ENCODE peak calls at places on chromosome 15, in five cellular contexts. One of them, this sample, is unnamed.

GRCh38 chr15:29403778-29404177 is 134.2 kb upstream of the NSMCE3 start:
- DNase-seq in amniotic epithelial cell: no peak
- DNase-seq in RWPE1: no peak
- DNase-seq in activated T-helper 1 cell treated with Interleukin-2 at 50 U/mL for 16 hours: no peak
- DNase-seq in heart right ventricle: no peak
- DNase-seq in this sample: no peak

GRCh38 chr15:88467935-88468528 is 524 bp downstream of the MRPS11 start:
- DNase-seq in amniotic epithelial cell: peak
- DNase-seq in RWPE1: no peak
- DNase-seq in activated T-helper 1 cell treated with Interleukin-2 at 50 U/mL for 16 hours: no peak
- DNase-seq in heart right ventricle: no peak
- DNase-seq in this sample: peak

GRCh38 chr15:73305331-73306211 is 63.2 kb downstream of the HCN4 start:
- DNase-seq in amniotic epithelial cell: peak
- DNase-seq in RWPE1: peak
- DNase-seq in activated T-helper 1 cell treated with Interleukin-2 at 50 U/mL for 16 hours: no peak
- DNase-seq in heart right ventricle: no peak
- DNase-seq in this sample: peak

GRCh38 chr15:36936652-36937051 is 163.7 kb downstream of the MEIS2 start:
- DNase-seq in amniotic epithelial cell: peak
- DNase-seq in RWPE1: no peak
- DNase-seq in activated T-helper 1 cell treated with Interleukin-2 at 50 U/mL for 16 hours: no peak
- DNase-seq in heart right ventricle: no peak
- DNase-seq in this sample: peak

GRCh38 chr15:25235391-25235790 is 203.4 kb downstream of the UBE3A start:
- DNase-seq in amniotic epithelial cell: no peak
- DNase-seq in RWPE1: no peak
- DNase-seq in activated T-helper 1 cell treated with Interleukin-2 at 50 U/mL for 16 hours: no peak
- DNase-seq in heart right ventricle: no peak
- DNase-seq in this sample: no peak

GRCh38 chr15:64810499-64811326 is 14.7 kb downstream of the PIF1 start:
- DNase-seq in amniotic epithelial cell: no peak
- DNase-seq in RWPE1: no peak
- DNase-seq in activated T-helper 1 cell treated with Interleukin-2 at 50 U/mL for 16 hours: no peak
- DNase-seq in heart right ventricle: no peak
- DNase-seq in this sample: no peak

GRCh38 chr15:95304874-95305271 is 1025.6 kb upstream of the NR2F2 start:
- DNase-seq in amniotic epithelial cell: no peak
- DNase-seq in RWPE1: no peak
- DNase-seq in activated T-helper 1 cell treated with Interleukin-2 at 50 U/mL for 16 hours: no peak
- DNase-seq in heart right ventricle: no peak
- DNase-seq in this sample: no peak

GRCh38 chr15:63899193-63899592 is 65.4 kb upstream of the HERC1 start:
- DNase-seq in amniotic epithelial cell: no peak
- DNase-seq in RWPE1: no peak
- DNase-seq in activated T-helper 1 cell treated with Interleukin-2 at 50 U/mL for 16 hours: no peak
- DNase-seq in heart right ventricle: no peak
- DNase-seq in this sample: no peak

GRCh38 chr15:97804950-97805349 is 155.6 kb upstream of the ARRDC4 start:
- DNase-seq in amniotic epithelial cell: no peak
- DNase-seq in RWPE1: no peak
- DNase-seq in activated T-helper 1 cell treated with Interleukin-2 at 50 U/mL for 16 hours: no peak
- DNase-seq in heart right ventricle: no peak
- DNase-seq in this sample: no peak

GRCh38 chr15:90451215-90451850 is 63.3 kb downstream of the IQGAP1 start:
- DNase-seq in amniotic epithelial cell: peak
- DNase-seq in RWPE1: peak
- DNase-seq in activated T-helper 1 cell treated with Interleukin-2 at 50 U/mL for 16 hours: no peak
- DNase-seq in heart right ventricle: no peak
- DNase-seq in this sample: peak

GRCh38 chr15:54803139-54803808 is 393.5 kb downstream of the RSL24D1 start:
- DNase-seq in amniotic epithelial cell: no peak
- DNase-seq in RWPE1: no peak
- DNase-seq in activated T-helper 1 cell treated with Interleukin-2 at 50 U/mL for 16 hours: no peak
- DNase-seq in heart right ventricle: no peak
- DNase-seq in this sample: no peak

GRCh38 chr15:57158997-57159668 is 217.2 kb upstream of the CGNL1 start:
- DNase-seq in amniotic epithelial cell: no peak
- DNase-seq in RWPE1: no peak
- DNase-seq in activated T-helper 1 cell treated with Interleukin-2 at 50 U/mL for 16 hours: no peak
- DNase-seq in heart right ventricle: no peak
- DNase-seq in this sample: no peak

GRCh38 chr15:67967871-67968423 is 86.2 kb upstream of the PIAS1 start:
- DNase-seq in amniotic epithelial cell: peak
- DNase-seq in RWPE1: peak
- DNase-seq in activated T-helper 1 cell treated with Interleukin-2 at 50 U/mL for 16 hours: no peak
- DNase-seq in heart right ventricle: peak
- DNase-seq in this sample: peak

GRCh38 chr15:72272213-72272996 is at the start of gene PARP6:
- DNase-seq in amniotic epithelial cell: peak
- DNase-seq in RWPE1: peak
- DNase-seq in activated T-helper 1 cell treated with Interleukin-2 at 50 U/mL for 16 hours: peak
- DNase-seq in heart right ventricle: peak
- DNase-seq in this sample: peak

GRCh38 chr15:49847937-49848823 is 227.3 kb downstream of the DTWD1 start:
- DNase-seq in amniotic epithelial cell: peak
- DNase-seq in RWPE1: peak
- DNase-seq in activated T-helper 1 cell treated with Interleukin-2 at 50 U/mL for 16 hours: no peak
- DNase-seq in heart right ventricle: no peak
- DNase-seq in this sample: peak

GRCh38 chr15:100901702-100902435 is 17.3 kb upstream of the LRRK1 start:
- DNase-seq in amniotic epithelial cell: no peak
- DNase-seq in RWPE1: no peak
- DNase-seq in activated T-helper 1 cell treated with Interleukin-2 at 50 U/mL for 16 hours: no peak
- DNase-seq in heart right ventricle: no peak
- DNase-seq in this sample: peak

GRCh38 chr15:60017538-60018199 is 13.6 kb downstream of the FOXB1 start:
- DNase-seq in amniotic epithelial cell: peak
- DNase-seq in RWPE1: no peak
- DNase-seq in activated T-helper 1 cell treated with Interleukin-2 at 50 U/mL for 16 hours: no peak
- DNase-seq in heart right ventricle: no peak
- DNase-seq in this sample: peak

GRCh38 chr15:86125775-86126174 is 46.1 kb downstream of the AGBL1 start:
- DNase-seq in amniotic epithelial cell: no peak
- DNase-seq in RWPE1: no peak
- DNase-seq in activated T-helper 1 cell treated with Interleukin-2 at 50 U/mL for 16 hours: no peak
- DNase-seq in heart right ventricle: no peak
- DNase-seq in this sample: no peak

GRCh38 chr15:58690703-58691102 is 58.8 kb downstream of the ADAM10 start:
- DNase-seq in amniotic epithelial cell: no peak
- DNase-seq in RWPE1: no peak
- DNase-seq in activated T-helper 1 cell treated with Interleukin-2 at 50 U/mL for 16 hours: no peak
- DNase-seq in heart right ventricle: no peak
- DNase-seq in this sample: no peak

GRCh38 chr15:89442671-89443307 is 53.6 kb downstream of the RHCG start:
- DNase-seq in amniotic epithelial cell: peak
- DNase-seq in RWPE1: peak
- DNase-seq in activated T-helper 1 cell treated with Interleukin-2 at 50 U/mL for 16 hours: no peak
- DNase-seq in heart right ventricle: no peak
- DNase-seq in this sample: peak

GRCh38 chr15:34933432-34933975 is 36.0 kb downstream of the AQR start:
- DNase-seq in amniotic epithelial cell: no peak
- DNase-seq in RWPE1: no peak
- DNase-seq in activated T-helper 1 cell treated with Interleukin-2 at 50 U/mL for 16 hours: no peak
- DNase-seq in heart right ventricle: no peak
- DNase-seq in this sample: no peak

GRCh38 chr15:53295574-53295973 is 463.9 kb downstream of the WDR72 start:
- DNase-seq in amniotic epithelial cell: no peak
- DNase-seq in RWPE1: no peak
- DNase-seq in activated T-helper 1 cell treated with Interleukin-2 at 50 U/mL for 16 hours: no peak
- DNase-seq in heart right ventricle: no peak
- DNase-seq in this sample: no peak

GRCh38 chr15:70212963-70213315 is 115.2 kb upstream of the TLE3 start:
- DNase-seq in amniotic epithelial cell: no peak
- DNase-seq in RWPE1: no peak
- DNase-seq in activated T-helper 1 cell treated with Interleukin-2 at 50 U/mL for 16 hours: no peak
- DNase-seq in heart right ventricle: no peak
- DNase-seq in this sample: no peak

GRCh38 chr15:77009646-77010311 is 14.9 kb downstream of the PSTPIP1 start:
- DNase-seq in amniotic epithelial cell: no peak
- DNase-seq in RWPE1: peak
- DNase-seq in activated T-helper 1 cell treated with Interleukin-2 at 50 U/mL for 16 hours: no peak
- DNase-seq in heart right ventricle: no peak
- DNase-seq in this sample: no peak

GRCh38 chr15:45307230-45307924 is 55.3 kb downstream of the SLC28A2 start:
- DNase-seq in amniotic epithelial cell: peak
- DNase-seq in RWPE1: peak
- DNase-seq in activated T-helper 1 cell treated with Interleukin-2 at 50 U/mL for 16 hours: no peak
- DNase-seq in heart right ventricle: no peak
- DNase-seq in this sample: peak

GRCh38 chr15:40340038-40340739 is 550 bp downstream of the CCDC9B start:
- DNase-seq in amniotic epithelial cell: peak
- DNase-seq in RWPE1: peak
- DNase-seq in activated T-helper 1 cell treated with Interleukin-2 at 50 U/mL for 16 hours: no peak
- DNase-seq in heart right ventricle: peak
- DNase-seq in this sample: no peak

GRCh38 chr15:45088801-45089711 is 24.9 kb downstream of the DUOX2 start:
- DNase-seq in amniotic epithelial cell: peak
- DNase-seq in RWPE1: no peak
- DNase-seq in activated T-helper 1 cell treated with Interleukin-2 at 50 U/mL for 16 hours: no peak
- DNase-seq in heart right ventricle: no peak
- DNase-seq in this sample: no peak

GRCh38 chr15:100801256-100801900 is 78.3 kb upstream of the ALDH1A3 start:
- DNase-seq in amniotic epithelial cell: no peak
- DNase-seq in RWPE1: no peak
- DNase-seq in activated T-helper 1 cell treated with Interleukin-2 at 50 U/mL for 16 hours: no peak
- DNase-seq in heart right ventricle: no peak
- DNase-seq in this sample: no peak

GRCh38 chr15:60589728-60590127 is 110.8 kb upstream of the ICE2 start:
- DNase-seq in amniotic epithelial cell: no peak
- DNase-seq in RWPE1: no peak
- DNase-seq in activated T-helper 1 cell treated with Interleukin-2 at 50 U/mL for 16 hours: no peak
- DNase-seq in heart right ventricle: no peak
- DNase-seq in this sample: no peak